ENCODE peak calls at places on chromosome 18, in eight cellular contexts. One of them, this sample, is unnamed.
A peak's percentile ranks its signal among the peaks of the same experiment; 100 is the strongest.

GRCh38 chr18:33579147-33579867 is 1.3 kb downstream of the ASXL3 start:
- DNase-seq in HCT116: no peak
- DNase-seq in GM23338: peak; percentile 46
- DNase-seq in GM23248: no peak
- DNase-seq in neural progenitor cell: peak; percentile 67
- DNase-seq in SK-N-SH: no peak
- DNase-seq in hepatocyte: peak; percentile 14
- DNase-seq in MM.1S: no peak
- DNase-seq in this sample: peak; percentile 9

GRCh38 chr18:61031626-61032025 is 301.6 kb upstream of the CDH20 start:
- DNase-seq in hepatocyte: no peak
- DNase-seq in MM.1S: no peak
- DNase-seq in GM23338: no peak
- DNase-seq in GM23248: no peak
- DNase-seq in SK-N-SH: no peak
- DNase-seq in HCT116: no peak
- DNase-seq in neural progenitor cell: no peak
- DNase-seq in this sample: no peak

GRCh38 chr18:63559567-63560491 is 17.7 kb downstream of the SERPINB12 start:
- DNase-seq in neural progenitor cell: no peak
- DNase-seq in HCT116: no peak
- DNase-seq in MM.1S: no peak
- DNase-seq in GM23338: no peak
- DNase-seq in hepatocyte: no peak
- DNase-seq in SK-N-SH: no peak
- DNase-seq in GM23248: no peak
- DNase-seq in this sample: no peak

GRCh38 chr18:35246831-35247230 is 6.0 kb downstream of the ZNF397 start:
- DNase-seq in HCT116: no peak
- DNase-seq in neural progenitor cell: no peak
- DNase-seq in SK-N-SH: no peak
- DNase-seq in hepatocyte: no peak
- DNase-seq in GM23338: no peak
- DNase-seq in GM23248: no peak
- DNase-seq in MM.1S: no peak
- DNase-seq in this sample: no peak

GRCh38 chr18:21897811-21898210 is 157.2 kb downstream of the MIB1 start:
- DNase-seq in neural progenitor cell: peak; percentile 83
- DNase-seq in GM23338: peak; percentile 92
- DNase-seq in MM.1S: peak; percentile 52
- DNase-seq in SK-N-SH: peak; percentile 72
- DNase-seq in HCT116: peak; percentile 41
- DNase-seq in GM23248: peak; percentile 65
- DNase-seq in hepatocyte: peak; percentile 81
- DNase-seq in this sample: peak; percentile 55

GRCh38 chr18:67583621-67584020 is 67.1 kb upstream of the DSEL start:
- DNase-seq in HCT116: no peak
- DNase-seq in GM23248: peak; percentile 38
- DNase-seq in GM23338: no peak
- DNase-seq in neural progenitor cell: no peak
- DNase-seq in hepatocyte: no peak
- DNase-seq in MM.1S: no peak
- DNase-seq in SK-N-SH: no peak
- DNase-seq in this sample: no peak

GRCh38 chr18:24118750-24119577 is 19.9 kb upstream of the CABYR start:
- DNase-seq in GM23338: peak; percentile 88
- DNase-seq in GM23248: peak; percentile 79
- DNase-seq in hepatocyte: peak; percentile 90
- DNase-seq in neural progenitor cell: peak; percentile 80
- DNase-seq in HCT116: peak; percentile 63
- DNase-seq in MM.1S: peak; percentile 82
- DNase-seq in SK-N-SH: peak; percentile 49
- DNase-seq in this sample: peak; percentile 82

GRCh38 chr18:8771930-8772329 is 66.6 kb downstream of the MTCL1 start:
- DNase-seq in neural progenitor cell: no peak
- DNase-seq in hepatocyte: no peak
- DNase-seq in GM23248: peak; percentile 56
- DNase-seq in HCT116: no peak
- DNase-seq in SK-N-SH: no peak
- DNase-seq in GM23338: no peak
- DNase-seq in MM.1S: no peak
- DNase-seq in this sample: no peak

GRCh38 chr18:709771-710170 is 2.7 kb downstream of the ENOSF1 start:
- DNase-seq in GM23338: no peak
- DNase-seq in SK-N-SH: no peak
- DNase-seq in HCT116: no peak
- DNase-seq in MM.1S: no peak
- DNase-seq in neural progenitor cell: no peak
- DNase-seq in GM23248: no peak
- DNase-seq in hepatocyte: no peak
- DNase-seq in this sample: no peak

GRCh38 chr18:76923485-76924085 is 101.2 kb downstream of the ZNF236 start:
- DNase-seq in HCT116: peak; percentile 34
- DNase-seq in GM23338: peak; percentile 79
- DNase-seq in GM23248: peak; percentile 7
- DNase-seq in MM.1S: no peak
- DNase-seq in SK-N-SH: peak; percentile 27
- DNase-seq in neural progenitor cell: peak; percentile 46
- DNase-seq in hepatocyte: peak; percentile 21
- DNase-seq in this sample: no peak

GRCh38 chr18:79613186-79613931 is 66.2 kb upstream of the CTDP1 start:
- DNase-seq in GM23248: no peak
- DNase-seq in hepatocyte: no peak
- DNase-seq in MM.1S: no peak
- DNase-seq in neural progenitor cell: no peak
- DNase-seq in SK-N-SH: no peak
- DNase-seq in HCT116: no peak
- DNase-seq in GM23338: no peak
- DNase-seq in this sample: no peak

GRCh38 chr18:9835112-9835755 is 50.5 kb upstream of the TXNDC2 start:
- DNase-seq in GM23338: peak; percentile 88
- DNase-seq in neural progenitor cell: no peak
- DNase-seq in hepatocyte: peak; percentile 45
- DNase-seq in HCT116: no peak
- DNase-seq in SK-N-SH: no peak
- DNase-seq in GM23248: no peak
- DNase-seq in MM.1S: no peak
- DNase-seq in this sample: no peak

GRCh38 chr18:12306752-12307151 is 1.3 kb upstream of the TUBB6 start:
- DNase-seq in GM23338: no peak
- DNase-seq in hepatocyte: no peak
- DNase-seq in neural progenitor cell: no peak
- DNase-seq in SK-N-SH: no peak
- DNase-seq in GM23248: peak; percentile 25
- DNase-seq in MM.1S: no peak
- DNase-seq in HCT116: no peak
- DNase-seq in this sample: no peak

GRCh38 chr18:59488899-59489298 is 129.8 kb upstream of the LMAN1 start:
- DNase-seq in hepatocyte: no peak
- DNase-seq in neural progenitor cell: no peak
- DNase-seq in MM.1S: no peak
- DNase-seq in GM23248: no peak
- DNase-seq in HCT116: no peak
- DNase-seq in GM23338: no peak
- DNase-seq in SK-N-SH: no peak
- DNase-seq in this sample: peak; percentile 5

GRCh38 chr18:21273568-21273967 is 31.5 kb downstream of the GREB1L start:
- DNase-seq in SK-N-SH: no peak
- DNase-seq in GM23338: no peak
- DNase-seq in hepatocyte: no peak
- DNase-seq in GM23248: no peak
- DNase-seq in HCT116: no peak
- DNase-seq in MM.1S: no peak
- DNase-seq in neural progenitor cell: no peak
- DNase-seq in this sample: no peak

GRCh38 chr18:50099725-50100414 is 95.1 kb downstream of the MYO5B start:
- DNase-seq in HCT116: no peak
- DNase-seq in neural progenitor cell: no peak
- DNase-seq in GM23338: no peak
- DNase-seq in MM.1S: peak; percentile 81
- DNase-seq in GM23248: peak; percentile 58
- DNase-seq in SK-N-SH: no peak
- DNase-seq in hepatocyte: peak; percentile 40
- DNase-seq in this sample: no peak

GRCh38 chr18:12569791-12570190 is 88.1 kb downstream of the SPIRE1 start:
- DNase-seq in SK-N-SH: no peak
- DNase-seq in neural progenitor cell: no peak
- DNase-seq in HCT116: no peak
- DNase-seq in GM23338: no peak
- DNase-seq in GM23248: no peak
- DNase-seq in hepatocyte: no peak
- DNase-seq in MM.1S: no peak
- DNase-seq in this sample: no peak

GRCh38 chr18:26538524-26538923 is 9.8 kb downstream of the KCTD1 start:
- DNase-seq in neural progenitor cell: no peak
- DNase-seq in HCT116: no peak
- DNase-seq in hepatocyte: no peak
- DNase-seq in GM23248: no peak
- DNase-seq in MM.1S: no peak
- DNase-seq in GM23338: no peak
- DNase-seq in SK-N-SH: no peak
- DNase-seq in this sample: no peak

GRCh38 chr18:43049021-43049420 is 66.5 kb downstream of the RIT2 start:
- DNase-seq in SK-N-SH: no peak
- DNase-seq in HCT116: no peak
- DNase-seq in MM.1S: no peak
- DNase-seq in neural progenitor cell: no peak
- DNase-seq in GM23248: peak; percentile 40
- DNase-seq in hepatocyte: no peak
- DNase-seq in GM23338: no peak
- DNase-seq in this sample: no peak

GRCh38 chr18:48398074-48398473 is 11.1 kb downstream of the ZBTB7C start:
- DNase-seq in hepatocyte: no peak
- DNase-seq in neural progenitor cell: no peak
- DNase-seq in GM23338: no peak
- DNase-seq in HCT116: no peak
- DNase-seq in MM.1S: no peak
- DNase-seq in SK-N-SH: no peak
- DNase-seq in GM23248: no peak
- DNase-seq in this sample: no peak
- TF ChIP-seq EZH2phosphoT487 in hepatocyte: no peak
- TF ChIP-seq EZH2phosphoT487 in neural progenitor cell: no peak
- TF ChIP-seq EZH2phosphoT487 in GM23338: no peak
- TF ChIP-seq EZH2phosphoT487 in HCT116: no peak
- TF ChIP-seq EZH2phosphoT487 in MM.1S: no peak
- TF ChIP-seq EZH2phosphoT487 in SK-N-SH: no peak
- TF ChIP-seq EZH2phosphoT487 in GM23248: no peak
- TF ChIP-seq EZH2phosphoT487 in this sample: no peak

GRCh38 chr18:13580351-13580750 is 146.0 kb downstream of the FAM210A start:
- DNase-seq in hepatocyte: no peak
- DNase-seq in GM23338: no peak
- DNase-seq in GM23248: no peak
- DNase-seq in neural progenitor cell: no peak
- DNase-seq in HCT116: no peak
- DNase-seq in MM.1S: no peak
- DNase-seq in SK-N-SH: no peak
- DNase-seq in this sample: no peak

GRCh38 chr18:13576598-13576997 is 149.8 kb downstream of the FAM210A start:
- DNase-seq in HCT116: no peak
- DNase-seq in hepatocyte: no peak
- DNase-seq in GM23338: no peak
- DNase-seq in GM23248: no peak
- DNase-seq in SK-N-SH: no peak
- DNase-seq in neural progenitor cell: no peak
- DNase-seq in MM.1S: no peak
- DNase-seq in this sample: no peak

GRCh38 chr18:13579874-13580273 is 146.5 kb downstream of the FAM210A start:
- DNase-seq in HCT116: no peak
- DNase-seq in GM23338: no peak
- DNase-seq in MM.1S: no peak
- DNase-seq in GM23248: no peak
- DNase-seq in SK-N-SH: no peak
- DNase-seq in hepatocyte: no peak
- DNase-seq in neural progenitor cell: no peak
- DNase-seq in this sample: no peak

GRCh38 chr18:13577091-13577697 is 149.2 kb downstream of the FAM210A start:
- DNase-seq in hepatocyte: no peak
- DNase-seq in SK-N-SH: no peak
- DNase-seq in GM23248: peak; percentile 75
- DNase-seq in HCT116: no peak
- DNase-seq in MM.1S: no peak
- DNase-seq in neural progenitor cell: no peak
- DNase-seq in GM23338: no peak
- DNase-seq in this sample: no peak

GRCh38 chr18:13578400-13578799 is 148.0 kb downstream of the FAM210A start:
- DNase-seq in HCT116: no peak
- DNase-seq in GM23248: no peak
- DNase-seq in GM23338: no peak
- DNase-seq in MM.1S: no peak
- DNase-seq in hepatocyte: no peak
- DNase-seq in neural progenitor cell: no peak
- DNase-seq in SK-N-SH: no peak
- DNase-seq in this sample: peak; percentile 43
- TF ChIP-seq EZH2phosphoT487 in HCT116: no peak
- TF ChIP-seq EZH2phosphoT487 in GM23248: no peak
- TF ChIP-seq EZH2phosphoT487 in GM23338: no peak
- TF ChIP-seq EZH2phosphoT487 in MM.1S: no peak
- TF ChIP-seq EZH2phosphoT487 in hepatocyte: no peak
- TF ChIP-seq EZH2phosphoT487 in neural progenitor cell: no peak
- TF ChIP-seq EZH2phosphoT487 in SK-N-SH: no peak
- TF ChIP-seq EZH2phosphoT487 in this sample: no peak

DNA sequence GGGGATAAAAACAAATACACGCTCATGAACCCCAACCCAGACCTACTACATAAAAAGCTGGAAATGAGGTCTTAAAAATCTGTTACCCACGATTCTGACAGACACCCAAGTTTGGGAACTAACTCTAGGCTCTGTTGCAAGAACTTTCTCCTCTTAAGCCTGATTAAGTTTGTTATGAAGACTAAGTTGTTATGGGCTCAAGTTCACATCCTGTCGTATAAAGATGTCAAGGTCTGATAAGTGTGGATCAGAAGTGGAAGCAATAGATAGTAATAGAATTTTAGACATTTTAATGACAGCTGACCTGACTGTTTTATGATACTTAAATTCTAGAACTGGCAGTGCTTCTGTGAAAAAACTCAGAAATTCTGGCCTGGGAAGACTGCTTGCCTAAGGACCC is 43.2 kb downstream of the LPIN2 start:
- DNase-seq in hepatocyte: no peak
- DNase-seq in neural progenitor cell: no peak
- DNase-seq in HCT116: no peak
- DNase-seq in GM23338: no peak
- DNase-seq in GM23248: no peak
- DNase-seq in MM.1S: no peak
- DNase-seq in SK-N-SH: no peak
- DNase-seq in this sample: no peak
- TF ChIP-seq EZH2phosphoT487 in hepatocyte: no peak
- TF ChIP-seq EZH2phosphoT487 in neural progenitor cell: no peak
- TF ChIP-seq EZH2phosphoT487 in HCT116: no peak
- TF ChIP-seq EZH2phosphoT487 in GM23338: no peak
- TF ChIP-seq EZH2phosphoT487 in GM23248: no peak
- TF ChIP-seq EZH2phosphoT487 in MM.1S: no peak
- TF ChIP-seq EZH2phosphoT487 in SK-N-SH: no peak
- TF ChIP-seq EZH2phosphoT487 in this sample: no peak

DNA sequence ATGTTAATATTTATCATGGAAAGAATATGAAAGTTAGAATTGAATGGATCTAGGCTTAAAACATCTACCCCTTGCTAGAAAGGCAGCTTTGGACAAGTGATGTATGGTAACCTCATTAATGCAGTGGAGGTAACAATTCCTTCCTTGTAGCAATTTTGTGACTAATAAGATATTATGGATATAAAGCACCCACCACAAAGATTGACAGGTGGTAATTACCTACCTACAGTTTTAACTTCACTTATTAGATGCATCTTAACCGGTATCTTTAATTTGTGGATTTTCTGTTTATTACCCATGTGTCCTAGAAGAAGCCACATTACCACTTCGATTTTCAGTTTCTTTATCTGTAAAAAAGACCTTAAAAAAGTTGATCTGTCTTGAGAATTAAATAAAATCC is 367.0 kb downstream of the DSC3 start:
- DNase-seq in GM23338: no peak
- DNase-seq in MM.1S: no peak
- DNase-seq in GM23248: no peak
- DNase-seq in neural progenitor cell: no peak
- DNase-seq in SK-N-SH: no peak
- DNase-seq in hepatocyte: no peak
- DNase-seq in HCT116: no peak
- DNase-seq in this sample: no peak
- TF ChIP-seq EZH2phosphoT487 in GM23338: no peak
- TF ChIP-seq EZH2phosphoT487 in MM.1S: no peak
- TF ChIP-seq EZH2phosphoT487 in GM23248: no peak
- TF ChIP-seq EZH2phosphoT487 in neural progenitor cell: no peak
- TF ChIP-seq EZH2phosphoT487 in SK-N-SH: no peak
- TF ChIP-seq EZH2phosphoT487 in hepatocyte: no peak
- TF ChIP-seq EZH2phosphoT487 in HCT116: no peak
- TF ChIP-seq EZH2phosphoT487 in this sample: no peak

This sample was measured in OCI-LY7.